ENCODE peak calls at places on chromosomes 2 and 18, in seven cellular contexts. Z is lower leg skin, K is iris pigment epithelial cell, C is T-helper 1 cell, Y is adrenal gland, V is SHP77 treated with DMSO at 0.1 percent for 48 hours, J is mesothelial cell of epicardium. R is an unnamed sample.
A peak's percentile ranks its signal among the peaks of the same experiment; 100 is the strongest.

GRCh38 chr18:379665-380356 is 112.0 kb upstream of the THOC1 start:
- DNase-seq in Z (no peak), K (no peak), C (no peak), Y (peak; percentile 43), V (no peak), J (no peak), R (peak; percentile 21)

GRCh38 chr2:68577183-68577582 is 66.2 kb upstream of the PROKR1 start:
- DNase-seq in Z (no peak), K (peak; percentile 64), C (no peak), Y (no peak), V (no peak), J (no peak), R (peak; percentile 33)

GRCh38 chr18:57803119-57803969 is at the start of gene ATP8B1:
- DNase-seq in Z (peak; percentile 76), K (peak; percentile 76), C (no peak), Y (peak; percentile 81), V (no peak), J (peak; percentile 82), R (no peak)

GRCh38 chr2:120425014-120425413 is 79.1 kb downstream of the INHBB start:
- DNase-seq in Z (no peak), K (no peak), C (no peak), Y (no peak), V (no peak), J (no peak), R (no peak)

GRCh38 chr18:29321561-29321960 is 1144.6 kb upstream of the CDH2 start:
- DNase-seq in Z (no peak), K (peak; percentile 6), C (no peak), Y (no peak), V (no peak), J (no peak), R (no peak)

GRCh38 chr2:239602290-239603282 is 201.8 kb upstream of the HDAC4 start:
- DNase-seq in Z (no peak), K (no peak), C (no peak), Y (no peak), V (no peak), J (no peak), R (no peak)

GRCh38 chr2:12069139-12069538 is 322.7 kb downstream of the LPIN1 start:
- DNase-seq in Z (no peak), K (no peak), C (no peak), Y (no peak), V (no peak), J (no peak), R (no peak)

GRCh38 chr2:3476386-3477033 is 42.8 kb downstream of the ADI1 start:
- DNase-seq in Z (no peak), K (peak; percentile 67), C (no peak), Y (no peak), V (no peak), J (no peak), R (no peak)

GRCh38 chr2:176128172-176129012 is 1.1 kb upstream of the HOXD8 start:
- DNase-seq in Z (no peak), K (no peak), C (no peak), Y (no peak), V (no peak), J (no peak), R (no peak)

GRCh38 chr2:14700753-14701152 is 68.2 kb downstream of the LRATD1 start:
- DNase-seq in Z (no peak), K (peak; percentile 78), C (no peak), Y (no peak), V (no peak), J (no peak), R (no peak)